ENCODE peak calls at places on chromosome 9, in four cellular contexts. J is uterus, Y is thoracic aorta, R is Panc1. O is an unnamed sample. For H3K4me1, the result is how much of the 10 kb centered on the place peaks cover.

GRCh38 chr9:14018061-14018460 is 295.9 kb downstream of the NFIB start:
- DNase-seq in J (no peak), Y (no peak), R (no peak), O (no peak)

GRCh38 chr9:113645972-113646241 is 182.4 kb downstream of the RGS3 start:
- DNase-seq in J (no peak), Y (no peak), R (no peak), O (no peak)

GRCh38 chr9:129166962-129167557 is 11.0 kb downstream of the IER5L start:
- DNase-seq in J (peak), Y (no peak), R (no peak), O (peak)

GRCh38 chr9:99103909-99104458 is 929 bp upstream of the TGFBR1 start:
- DNase-seq in J (peak), Y (no peak), R (no peak), O (peak)

GRCh38 chr9:130866474-130866965 is 30.1 kb downstream of the QRFP start:
- DNase-seq in J (peak), Y (no peak), R (peak), O (no peak)

GRCh38 chr9:22170162-22170932 is 161.2 kb upstream of the CDKN2B start:
- DNase-seq in J (no peak), Y (no peak), R (no peak), O (no peak)

GRCh38 chr9:98795970-98796363 is 388 bp downstream of the ANKS6 start:
- DNase-seq in J (no peak), Y (no peak), R (no peak), O (peak)

GRCh38 chr9:21810388-21810787 is 8.0 kb downstream of the MTAP start:
- DNase-seq in J (no peak), Y (no peak), R (no peak), O (no peak)

GRCh38 chr9:91341258-91341746 is 20.4 kb downstream of the AUH start:
- DNase-seq in J (no peak), Y (no peak), R (no peak), O (no peak)

GRCh38 chr9:530681-531080 is 310.8 kb upstream of the DMRT1 start:
- DNase-seq in J (no peak), Y (peak), R (no peak), O (no peak)

GRCh38 chr9:93003552-93004407 is 54.7 kb upstream of the SUSD3 start:
- DNase-seq in J (peak), Y (no peak), R (peak), O (peak)

GRCh38 chr9:130542457-130543228 is 36.7 kb upstream of the FUBP3 start:
- DNase-seq in J (no peak), Y (no peak), R (no peak), O (no peak)

GRCh38 chr9:100426532-100427365 is at the start of gene MSANTD3:
- DNase-seq in J (peak), Y (no peak), R (no peak), O (peak)

GRCh38 chr9:19517202-19517942 is 108.6 kb downstream of the ACER2 start:
- DNase-seq in J (no peak), Y (no peak), R (peak), O (no peak)

GRCh38 chr9:26947736-26948135 is 694 bp upstream of the PLAA start:
- DNase-seq in J (no peak), Y (no peak), R (no peak), O (peak)

GRCh38 chr9:92917176-92917800 is 30.0 kb upstream of the FGD3 start:
- DNase-seq in J (no peak), Y (no peak), R (no peak), O (no peak)

GRCh38 chr9:110738982-110739381 is 70.4 kb downstream of the MUSK start:
- DNase-seq in J (no peak), Y (no peak), R (no peak), O (no peak)

GRCh38 chr9:112176410-112177010 is 1.4 kb upstream of the SUSD1 start:
- DNase-seq in J (no peak), Y (no peak), R (no peak), O (no peak)

GRCh38 chr9:77170991-77171699 is 6.2 kb upstream of the VPS13A start:
- DNase-seq in J (no peak), Y (no peak), R (no peak), O (no peak)

DNA sequence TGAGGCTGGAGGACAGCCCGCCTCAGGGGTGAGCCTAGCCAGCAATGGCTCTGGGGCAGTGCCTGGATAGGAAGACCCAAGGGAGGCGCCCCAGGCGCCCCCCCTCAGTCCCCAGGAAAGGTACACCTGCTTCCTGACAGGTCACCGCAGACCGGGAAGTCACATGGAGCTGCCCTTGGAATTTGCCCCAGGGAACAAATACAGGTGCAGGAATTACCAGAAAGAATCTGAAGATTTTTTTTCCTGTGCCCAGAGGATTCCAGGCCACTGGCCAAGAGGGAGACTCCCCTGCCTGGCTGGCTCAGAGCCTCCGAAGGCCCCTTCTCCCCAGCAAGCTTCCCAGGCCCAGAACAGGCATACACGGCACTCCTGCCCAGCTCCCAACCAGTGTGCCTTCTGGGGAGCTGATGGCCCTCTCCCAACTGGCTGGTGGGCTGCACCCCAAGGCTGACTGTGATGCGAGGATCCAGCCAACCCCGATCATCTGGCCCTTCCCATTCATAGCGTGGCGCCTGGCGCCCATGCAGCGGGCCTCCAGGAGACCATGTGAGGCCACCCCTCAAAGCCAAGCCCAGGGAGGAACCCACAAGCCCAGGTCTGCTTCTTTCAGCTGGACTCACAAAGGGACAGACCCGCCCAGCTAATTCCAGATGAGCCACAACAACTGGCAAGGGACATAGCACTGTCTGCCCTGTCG is 2.3 kb downstream of the TPRN start:
- DNase-seq in J (no peak), Y (no peak), R (no peak), O (peak)
- H3K4me1 ChIP-seq in J (under half), Y (under half), R (under half), O (half or more)

GRCh38 chr9:15909297-15909696 is 356.5 kb downstream of the CCDC171 start:
- DNase-seq in J (peak), Y (no peak), R (no peak), O (no peak)
- TF ChIP-seq CTCF in J (no peak), Y (no peak), R (no peak), O (no peak)

GRCh38 chr9:78438765-78439164 is 141.8 kb downstream of the PSAT1 start:
- DNase-seq in J (no peak), Y (no peak), R (no peak), O (no peak)
- H3K4me3 ChIP-seq in J (no peak), Y (no peak), R (no peak), O (no peak)

DNA sequence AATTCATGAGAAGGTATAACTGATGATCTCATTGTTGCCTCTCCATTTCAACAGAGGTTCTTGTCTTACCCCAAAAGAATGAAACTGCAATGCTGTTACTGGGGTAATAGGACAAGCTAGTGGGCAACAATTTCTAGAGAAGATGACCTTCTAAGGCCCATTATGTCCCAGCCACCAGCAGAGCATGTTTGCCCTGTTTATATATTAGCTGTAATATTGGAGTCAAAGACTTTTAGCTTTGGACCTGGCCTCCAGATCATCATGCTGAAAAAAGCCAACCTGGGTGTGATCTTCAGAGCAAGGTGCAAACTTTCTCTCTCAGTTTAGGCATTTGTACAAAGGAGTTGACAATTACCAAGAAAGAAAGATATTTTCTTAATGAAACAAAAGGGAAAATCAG is 3.4 kb downstream of the ALDOB start:
- DNase-seq in J (no peak), Y (no peak), R (no peak), O (no peak)
- H3K4me1 ChIP-seq in J (under half), Y (under half), R (under half), O (under half)

GRCh38 chr9:134724912-134725604 is 83.5 kb downstream of the COL5A1 start:
- DNase-seq in J (no peak), Y (no peak), R (no peak), O (no peak)
- TF ChIP-seq CTCF in J (no peak), Y (no peak), R (no peak), O (no peak)

GRCh38 chr9:136551401-136552116 is 5.7 kb upstream of the NOTCH1 start:
- DNase-seq in J (peak), Y (no peak), R (no peak), O (peak)
- H3K4me3 ChIP-seq in J (peak), Y (peak), R (no peak), O (no peak)

O was measured in mucosa of descending colon.